ENCODE peak calls at places on chromosomes 1 and 21, in seven cellular contexts. V is SW 1271, E is KG1, R is AG09319, L is sciatic nerve, D is fibroblast of villous mesenchyme, P is GM19239. B is an unnamed sample.

GRCh38 chr1:75724472-75725022 is at the start of gene ACADM:
- DNase-seq in V (peak; percentile 77), E (peak; percentile 92), R (peak; percentile 44), L (peak; percentile 91), D (peak; percentile 79), P (peak; percentile 58), B (peak; percentile 89)

GRCh38 chr1:169694304-169694703 is 17.1 kb downstream of the SELL start:
- DNase-seq in V (no peak), E (peak; percentile 61), R (no peak), L (no peak), D (no peak), P (no peak), B (no peak)

GRCh38 chr1:202825748-202826147 is 15.0 kb downstream of the PCAT6 start:
- DNase-seq in V (no peak), E (no peak), R (no peak), L (no peak), D (no peak), P (no peak), B (no peak)

GRCh38 chr1:172928412-172928811 is 122.3 kb downstream of the TNFSF18 start:
- DNase-seq in V (no peak), E (no peak), R (peak; percentile 65), L (no peak), D (peak; percentile 88), P (no peak), B (no peak)

GRCh38 chr1:185038813-185039399 is 6.5 kb upstream of the RNF2 start:
- DNase-seq in V (no peak), E (no peak), R (no peak), L (no peak), D (no peak), P (no peak), B (no peak)

GRCh38 chr1:10380594-10381275 is 18.1 kb upstream of the PGD start:
- DNase-seq in V (no peak), E (no peak), R (peak; percentile 43), L (peak; percentile 74), D (peak; percentile 71), P (no peak), B (no peak)

GRCh38 chr21:45454924-45455315 is 50.0 kb downstream of the COL18A1 start:
- DNase-seq in V (no peak), E (no peak), R (no peak), L (no peak), D (no peak), P (no peak), B (no peak)

GRCh38 chr1:27402349-27402754 is 9.9 kb downstream of the GPR3 start:
- DNase-seq in V (no peak), E (no peak), R (no peak), L (peak; percentile 86), D (peak; percentile 76), P (no peak), B (no peak)

GRCh38 chr1:221783437-221783836 is 41.5 kb upstream of the DUSP10 start:
- DNase-seq in V (no peak), E (no peak), R (no peak), L (no peak), D (no peak), P (no peak), B (no peak)

GRCh38 chr1:119006406-119007279 is 18.5 kb upstream of the TBX15 start:
- DNase-seq in V (no peak), E (no peak), R (no peak), L (no peak), D (no peak), P (no peak), B (no peak)

GRCh38 chr1:166884040-166884642 is 8.1 kb upstream of the TADA1 start:
- DNase-seq in V (no peak), E (no peak), R (no peak), L (peak; percentile 73), D (peak; percentile 17), P (peak; percentile 13), B (no peak)

GRCh38 chr1:235708390-235708962 is 58.9 kb upstream of the GNG4 start:
- DNase-seq in V (no peak), E (no peak), R (no peak), L (no peak), D (no peak), P (no peak), B (no peak)

GRCh38 chr1:157785241-157785640 is 8.3 kb upstream of the FCRL2 start:
- DNase-seq in V (no peak), E (no peak), R (no peak), L (no peak), D (no peak), P (no peak), B (no peak)

GRCh38 chr1:173161510-173162221 is 45.5 kb downstream of the TNFSF4 start:
- DNase-seq in V (peak; percentile 62), E (no peak), R (no peak), L (no peak), D (peak; percentile 28), P (no peak), B (no peak)

GRCh38 chr1:182817802-182818201 is 21.3 kb upstream of the DHX9 start:
- DNase-seq in V (no peak), E (no peak), R (no peak), L (no peak), D (no peak), P (no peak), B (no peak)

GRCh38 chr1:21311016-21311415 is 20.8 kb upstream of the ECE1 start:
- DNase-seq in V (no peak), E (no peak), R (no peak), L (peak; percentile 85), D (no peak), P (no peak), B (no peak)

GRCh38 chr1:18256318-18257235 is 149.0 kb downstream of the IGSF21 start:
- DNase-seq in V (no peak), E (no peak), R (no peak), L (peak; percentile 61), D (peak; percentile 7), P (peak; percentile 22), B (no peak)

GRCh38 chr1:231927431-231927830 is 300.8 kb downstream of the DISC1 start:
- DNase-seq in V (no peak), E (no peak), R (no peak), L (no peak), D (no peak), P (no peak), B (no peak)

GRCh38 chr1:24793762-24794161 is 48.5 kb downstream of the CLIC4 start:
- DNase-seq in V (peak; percentile 54), E (no peak), R (no peak), L (no peak), D (peak; percentile 85), P (no peak), B (no peak)

B was measured in suprapubic skin.